ENCODE peak calls at places on chromosomes 11 and 22, in five cellular contexts. T is Panc1, C is brain microvascular endothelial cell, K is pulmonary artery endothelial cell, X is germinal center. B is an unnamed sample.

GRCh38 chr22:47203554-47203991 is 441.1 kb downstream of the TBC1D22A start:
- DNase-seq in T (no peak), C (no peak), K (no peak), X (no peak), B (peak)

GRCh38 chr11:86228967-86229330 is 15.6 kb upstream of the EED start:
- DNase-seq in T (no peak), C (no peak), K (no peak), X (no peak), B (peak)

GRCh38 chr22:35452810-35453743 is 53.1 kb downstream of the MCM5 start:
- DNase-seq in T (no peak), C (no peak), K (no peak), X (no peak), B (no peak)

GRCh38 chr11:58796333-58797049 is 48.0 kb downstream of the GLYATL2 start:
- DNase-seq in T (no peak), C (no peak), K (no peak), X (no peak), B (no peak)

GRCh38 chr11:16081756-16082531 is 274.4 kb downstream of the SOX6 start:
- DNase-seq in T (no peak), C (no peak), K (no peak), X (no peak), B (no peak)

GRCh38 chr11:107591446-107592236 is 694 bp downstream of the ELMOD1 start:
- DNase-seq in T (no peak), C (no peak), K (no peak), X (peak), B (peak)

GRCh38 chr22:24848559-24849168 is 42.7 kb downstream of the SGSM1 start:
- DNase-seq in T (no peak), C (no peak), K (no peak), X (no peak), B (no peak)

GRCh38 chr22:43473031-43473430 is 61.2 kb downstream of the MPPED1 start:
- DNase-seq in T (no peak), C (no peak), K (no peak), X (no peak), B (no peak)

GRCh38 chr22:20552913-20553401 is 45.5 kb downstream of the MED15 start:
- DNase-seq in T (no peak), C (peak), K (peak), X (no peak), B (no peak)

GRCh38 chr11:27875480-27876208 is 175.4 kb upstream of the BDNF start:
- DNase-seq in T (no peak), C (no peak), K (no peak), X (no peak), B (no peak)

GRCh38 chr11:16846305-16846704 is 107.9 kb downstream of the C11orf58 start:
- DNase-seq in T (no peak), C (no peak), K (no peak), X (no peak), B (no peak)

GRCh38 chr22:37145415-37146385 is 4.0 kb downstream of the IL2RB start:
- DNase-seq in T (no peak), C (no peak), K (no peak), X (no peak), B (no peak)

GRCh38 chr22:33477131-33478111 is 419.2 kb upstream of the SYN3 start:
- DNase-seq in T (no peak), C (no peak), K (no peak), X (no peak), B (no peak)

GRCh38 chr11:101944896-101945295 is 28.6 kb upstream of the ANGPTL5 start:
- DNase-seq in T (no peak), C (no peak), K (no peak), X (no peak), B (no peak)

GRCh38 chr11:69774354-69775162 is 583 bp downstream of the FGF4 start:
- DNase-seq in T (no peak), C (no peak), K (no peak), X (no peak), B (no peak)

GRCh38 chr11:86790867-86791849 is 9.2 kb upstream of the PRSS23 start:
- DNase-seq in T (no peak), C (no peak), K (no peak), X (no peak), B (no peak)

GRCh38 chr22:36569999-36570398 is 41.0 kb upstream of the EIF3D start:
- DNase-seq in T (no peak), C (peak), K (no peak), X (no peak), B (no peak)

GRCh38 chr11:119372260-119373058 is 9.0 kb downstream of the USP2 start:
- DNase-seq in T (no peak), C (no peak), K (no peak), X (no peak), B (no peak)

GRCh38 chr11:64007160-64007628 is 21.0 kb downstream of the OTUB1 start:
- DNase-seq in T (no peak), C (no peak), K (no peak), X (no peak), B (no peak)

GRCh38 chr11:74909363-74909762 is 39.5 kb downstream of the XRRA1 start:
- DNase-seq in T (no peak), C (no peak), K (no peak), X (peak), B (no peak)

GRCh38 chr11:130638048-130638447 is 189.6 kb downstream of the ADAMTS15 start:
- DNase-seq in T (no peak), C (no peak), K (no peak), X (no peak), B (no peak)

GRCh38 chr22:29956680-29957079 is 73.7 kb downstream of the MTMR3 start:
- DNase-seq in T (no peak), C (no peak), K (no peak), X (no peak), B (no peak)

GRCh38 chr22:40485813-40486610 is 115.6 kb downstream of the SGSM3 start:
- DNase-seq in T (no peak), C (no peak), K (no peak), X (no peak), B (no peak)

GRCh38 chr11:125025968-125026367 is 37.1 kb upstream of the SLC37A2 start:
- DNase-seq in T (no peak), C (no peak), K (no peak), X (no peak), B (no peak)

GRCh38 chr22:26975381-26975780 is 318.0 kb downstream of the MIAT start:
- DNase-seq in T (no peak), C (no peak), K (no peak), X (no peak), B (no peak)

GRCh38 chr22:48897638-48897954 is 930.1 kb downstream of the BRD1 start:
- DNase-seq in T (no peak), C (no peak), K (no peak), X (no peak), B (peak)

GRCh38 chr11:101401245-101401644 is 182.6 kb downstream of the TRPC6 start:
- DNase-seq in T (no peak), C (peak), K (no peak), X (no peak), B (no peak)

GRCh38 chr11:77602385-77603105 is 12.8 kb downstream of the AQP11 start:
- DNase-seq in T (no peak), C (peak), K (peak), X (no peak), B (no peak)

GRCh38 chr22:23777776-23778575 is 5.3 kb downstream of the MMP11 start:
- DNase-seq in T (no peak), C (no peak), K (no peak), X (no peak), B (no peak)

GRCh38 chr11:117490019-117490679 is 162.5 kb downstream of the CEP164 start:
- DNase-seq in T (no peak), C (no peak), K (no peak), X (no peak), B (no peak)

GRCh38 chr22:23079814-23080521 is 9.6 kb downstream of the GNAZ start:
- DNase-seq in T (no peak), C (no peak), K (no peak), X (no peak), B (no peak)

GRCh38 chr11:31764186-31764730 is 46.9 kb downstream of the PAX6 start:
- DNase-seq in T (no peak), C (no peak), K (no peak), X (no peak), B (no peak)

GRCh38 chr11:35682230-35683195 is 19.9 kb downstream of the TRIM44 start:
- DNase-seq in T (no peak), C (no peak), K (no peak), X (no peak), B (no peak)

GRCh38 chr11:123559418-123559817 is 95.0 kb downstream of the SCN3B start:
- DNase-seq in T (no peak), C (peak), K (no peak), X (peak), B (no peak)

GRCh38 chr22:26690654-26691376 is 33.4 kb downstream of the MIAT start:
- DNase-seq in T (no peak), C (no peak), K (no peak), X (no peak), B (no peak)

GRCh38 chr11:123543796-123544195 is 110.6 kb downstream of the SCN3B start:
- DNase-seq in T (no peak), C (peak), K (no peak), X (no peak), B (no peak)

GRCh38 chr11:64135711-64136110 is 30.2 kb downstream of the MACROD1 start:
- DNase-seq in T (no peak), C (no peak), K (no peak), X (no peak), B (no peak)

GRCh38 chr22:29842740-29843139 is 4.7 kb upstream of the ASCC2 start:
- DNase-seq in T (peak), C (peak), K (peak), X (no peak), B (no peak)

GRCh38 chr11:91366186-91366585 is 858.4 kb upstream of the FAT3 start:
- DNase-seq in T (no peak), C (no peak), K (no peak), X (no peak), B (no peak)